ENCODE peak calls at places on chromosomes 11 and 22, in nine cellular contexts. M is thoracic aorta, Q is lung, Z is endothelial cell of umbilical vein, O is brain microvascular endothelial cell, K is bronchial epithelial cell, D is BE2C, R is adrenal gland, H is K562. L is an unnamed sample.

GRCh38 chr11:115941481-115941993 is 437.3 kb upstream of the CADM1 start:
- DNase-seq in M (peak; percentile 2), Q (no peak), Z (no peak), O (peak; percentile 71), K (peak; percentile 42), D (no peak), R (peak; percentile 51), H (peak; percentile 20), L (peak; percentile 99)

GRCh38 chr22:42979606-42980005 is 35.3 kb downstream of the PACSIN2 start:
- DNase-seq in M (no peak), Q (no peak), Z (no peak), O (no peak), K (no peak), D (no peak), R (no peak), H (no peak), L (no peak)

GRCh38 chr11:119323532-119324033 is 6.7 kb upstream of the MCAM start:
- DNase-seq in M (no peak), Q (peak; percentile 79), Z (peak; percentile 76), O (peak; percentile 74), K (peak; percentile 53), D (peak; percentile 89), R (peak; percentile 86), H (peak; percentile 56), L (no peak)

GRCh38 chr11:122365545-122366380 is 249.7 kb upstream of the BLID start:
- DNase-seq in M (no peak), Q (no peak), Z (no peak), O (no peak), K (no peak), D (no peak), R (no peak), H (no peak), L (no peak)

GRCh38 chr11:27720277-27720830 is 20.1 kb upstream of the BDNF start:
- DNase-seq in M (no peak), Q (no peak), Z (peak; percentile 52), O (peak; percentile 42), K (peak; percentile 29), D (no peak), R (peak; percentile 53), H (peak; percentile 52), L (no peak)

GRCh38 chr11:24592342-24592741 is 95.5 kb downstream of the LUZP2 start:
- DNase-seq in M (no peak), Q (no peak), Z (peak; percentile 74), O (no peak), K (peak; percentile 23), D (no peak), R (no peak), H (no peak), L (no peak)

GRCh38 chr11:107655607-107656006 is 56.2 kb downstream of the SLN start:
- DNase-seq in M (no peak), Q (peak; percentile 31), Z (no peak), O (no peak), K (no peak), D (no peak), R (peak; percentile 2), H (no peak), L (no peak)

GRCh38 chr22:28410050-28410816 is 269.4 kb downstream of the TTC28 start:
- DNase-seq in M (no peak), Q (no peak), Z (peak; percentile 40), O (peak; percentile 7), K (no peak), D (no peak), R (no peak), H (no peak), L (no peak)

GRCh38 chr11:78340530-78340929 is 77.1 kb downstream of the GAB2 start:
- DNase-seq in M (no peak), Q (no peak), Z (no peak), O (no peak), K (no peak), D (no peak), R (no peak), H (no peak), L (no peak)

GRCh38 chr22:29871684-29872083 is 11.3 kb upstream of the MTMR3 start:
- DNase-seq in M (no peak), Q (no peak), Z (no peak), O (no peak), K (no peak), D (no peak), R (peak; percentile 78), H (no peak), L (no peak)

GRCh38 chr11:116294630-116295029 is 478.2 kb downstream of the BUD13 start:
- DNase-seq in M (no peak), Q (no peak), Z (peak; percentile 35), O (peak; percentile 20), K (peak; percentile 71), D (no peak), R (no peak), H (no peak), L (no peak)

GRCh38 chr11:74559110-74559933 is 33.1 kb upstream of the POLD3 start:
- DNase-seq in M (no peak), Q (no peak), Z (peak; percentile 93), O (no peak), K (no peak), D (no peak), R (peak; percentile 28), H (no peak), L (no peak)

GRCh38 chr11:83648610-83649467 is 362.7 kb upstream of the CCDC90B start:
- DNase-seq in M (no peak), Q (no peak), Z (no peak), O (no peak), K (peak; percentile 22), D (no peak), R (no peak), H (no peak), L (peak; percentile 10)

GRCh38 chr22:48841881-48842582 is 985.6 kb downstream of the BRD1 start:
- DNase-seq in M (no peak), Q (no peak), Z (no peak), O (no peak), K (no peak), D (no peak), R (no peak), H (no peak), L (no peak)

GRCh38 chr11:1295086-1295485 is 14.3 kb downstream of the TOLLIP start:
- DNase-seq in M (no peak), Q (no peak), Z (no peak), O (no peak), K (no peak), D (no peak), R (no peak), H (no peak), L (no peak)

GRCh38 chr22:40520562-40520961 is 116.0 kb downstream of the MRTFA start:
- DNase-seq in M (no peak), Q (no peak), Z (no peak), O (no peak), K (no peak), D (no peak), R (no peak), H (no peak), L (no peak)

GRCh38 chr22:40519284-40519947 is 117.1 kb downstream of the MRTFA start:
- DNase-seq in M (no peak), Q (no peak), Z (no peak), O (no peak), K (no peak), D (no peak), R (no peak), H (no peak), L (no peak)

GRCh38 chr22:40518840-40519239 is 117.7 kb downstream of the MRTFA start:
- DNase-seq in M (no peak), Q (no peak), Z (no peak), O (no peak), K (no peak), D (no peak), R (no peak), H (no peak), L (no peak)

GRCh38 chr22:40521046-40521445 is 115.5 kb downstream of the MRTFA start:
- DNase-seq in M (no peak), Q (no peak), Z (no peak), O (no peak), K (no peak), D (no peak), R (no peak), H (no peak), L (no peak)

GRCh38 chr22:40519948-40520331 is 116.6 kb downstream of the MRTFA start:
- DNase-seq in M (no peak), Q (no peak), Z (no peak), O (no peak), K (no peak), D (no peak), R (no peak), H (no peak), L (no peak)
- H3K36me3 ChIP-seq in M (no peaks in the 10 kb centered on the region), Q (peaks cover 6% of the 10 kb centered on the region), Z (no peaks in the 10 kb centered on the region), O (peaks cover 2% of the 10 kb centered on the region), K (no peaks in the 10 kb centered on the region), D (no peaks in the 10 kb centered on the region), R (no peaks in the 10 kb centered on the region), H (no peaks in the 10 kb centered on the region), L (no peaks in the 10 kb centered on the region)

DNA sequence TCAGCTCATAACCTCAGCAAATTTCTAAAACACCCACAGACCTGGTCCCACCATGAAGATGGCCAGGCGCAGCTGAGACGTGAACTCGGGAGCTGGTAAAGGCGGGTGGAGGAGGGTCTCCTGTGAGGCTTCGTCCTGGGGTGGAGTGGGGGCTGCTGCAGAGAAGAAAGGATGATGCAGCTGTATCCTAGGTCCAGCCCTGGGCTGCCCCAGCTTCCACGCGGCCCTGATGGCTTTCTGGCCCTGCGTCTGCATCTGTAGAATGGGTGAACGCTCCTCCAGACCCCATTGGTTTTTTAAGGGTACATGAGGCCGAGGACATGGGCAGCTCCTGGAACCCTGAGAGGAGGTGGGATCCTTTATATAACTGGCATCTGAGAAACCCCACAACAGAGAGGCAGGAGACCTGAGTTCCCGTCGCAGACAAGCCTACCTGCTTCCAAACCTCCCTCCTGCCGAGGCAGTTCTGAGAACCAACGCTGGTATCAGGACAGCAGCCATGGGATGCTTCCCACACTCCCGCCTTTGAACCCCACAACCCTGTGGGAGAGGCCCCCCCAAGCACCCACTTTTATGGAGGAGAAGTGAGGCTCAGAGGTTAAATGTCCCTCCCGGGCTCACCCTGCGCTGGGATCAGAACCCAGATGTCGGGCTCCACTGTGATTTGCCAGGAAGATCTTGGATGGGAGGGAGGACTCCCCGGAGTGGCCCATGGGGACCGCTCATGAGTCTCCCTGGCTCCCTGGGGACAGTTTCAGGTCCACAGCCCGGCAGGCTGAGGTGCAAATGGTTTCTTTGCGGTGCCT is 55.2 kb upstream of the FGF3 start:
- DNase-seq in M (no peak), Q (no peak), Z (no peak), O (no peak), K (no peak), D (no peak), R (no peak), H (no peak), L (no peak)
- TF ChIP-seq CTCF in M (no peak), Q (no peak), Z (no peak), O (no peak), K (no peak), D (no peak), R (no peak), H (no peak), L (no peak)

DNA sequence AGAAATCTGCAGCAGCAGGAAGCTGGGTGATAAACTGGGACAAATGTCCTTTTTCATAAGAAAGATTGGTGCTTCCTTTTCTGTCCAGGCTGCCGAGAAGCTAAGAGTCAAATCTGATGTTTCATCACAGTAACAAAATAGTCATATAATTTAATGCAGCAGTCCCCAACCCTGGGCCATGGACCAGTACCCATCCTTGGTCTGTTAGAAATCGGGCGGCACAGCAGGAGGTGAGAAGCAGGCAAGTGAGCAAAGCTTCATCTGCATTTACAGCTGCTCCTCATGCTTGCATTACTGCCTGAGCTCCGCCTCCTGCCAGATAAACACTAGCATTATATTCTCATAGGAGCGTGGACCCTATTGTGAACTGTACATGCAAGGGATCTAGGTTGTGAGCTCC is 26.2 kb downstream of the PRR14L start:
- DNase-seq in M (no peak), Q (no peak), Z (no peak), O (no peak), K (no peak), D (no peak), R (no peak), H (no peak), L (no peak)
- H3K27me3 ChIP-seq in M (no peaks in the 10 kb centered on the region), Q (no peaks in the 10 kb centered on the region), Z (no peaks in the 10 kb centered on the region), O (no peaks in the 10 kb centered on the region), K (no peaks in the 10 kb centered on the region), D (no peaks in the 10 kb centered on the region), R (no peaks in the 10 kb centered on the region), H (no peaks in the 10 kb centered on the region), L (no peaks in the 10 kb centered on the region)

GRCh38 chr22:20792221-20792965 is 18.5 kb downstream of the SERPIND1 start:
- DNase-seq in M (no peak), Q (no peak), Z (no peak), O (no peak), K (no peak), D (no peak), R (no peak), H (no peak), L (no peak)
- H3K36me3 ChIP-seq in M (peaks cover 42% of the 10 kb centered on the region), Q (peaks cover 7% of the 10 kb centered on the region), Z (peaks cover 8% of the 10 kb centered on the region), O (peaks cover 42% of the 10 kb centered on the region), K (peaks cover 27% of the 10 kb centered on the region), D (peaks cover 54% of the 10 kb centered on the region), R (no peaks in the 10 kb centered on the region), H (peaks cover 74% of the 10 kb centered on the region), L (peaks cover 2% of the 10 kb centered on the region)